ENCODE peak calls at places on chromosomes 2 and 18, in eight cellular contexts. P is cardiac muscle cell, X is tibial nerve, O is neural progenitor cell, V is aorta, S is HCT116, B is NT2/D1, I is transverse colon. Z is an unnamed sample.

GRCh38 chr2:235567842-235568241 is 74.0 kb downstream of the AGAP1 start:
- DNase-seq in P (no peak), X (no peak), O (no peak), V (no peak), S (no peak), B (no peak), I (no peak), Z (no peak)

GRCh38 chr2:69159988-69160387 is 147.0 kb downstream of the ANTXR1 start:
- DNase-seq in P (no peak), X (no peak), O (peak; percentile 14), V (no peak), S (no peak), B (no peak), I (peak; percentile 49), Z (no peak)

GRCh38 chr18:23259701-23260661 is 124.7 kb downstream of the CABLES1 start:
- DNase-seq in P (peak; percentile 93), X (peak; percentile 60), O (peak; percentile 91), V (peak; percentile 93), S (no peak), B (no peak), I (peak; percentile 68), Z (no peak)

GRCh38 chr2:234025475-234025874 is 25.0 kb upstream of the SPP2 start:
- DNase-seq in P (no peak), X (no peak), O (no peak), V (no peak), S (no peak), B (no peak), I (no peak), Z (peak; percentile 39)

GRCh38 chr2:153072077-153072476 is 353.7 kb downstream of the ARL6IP6 start:
- DNase-seq in P (no peak), X (no peak), O (no peak), V (no peak), S (no peak), B (no peak), I (no peak), Z (no peak)

GRCh38 chr2:127085260-127085666 is 21.7 kb downstream of the BIN1 start:
- DNase-seq in P (peak; percentile 65), X (no peak), O (peak; percentile 32), V (no peak), S (no peak), B (no peak), I (peak; percentile 38), Z (no peak)

GRCh38 chr18:58205087-58205779 is 161.2 kb downstream of the NEDD4L start:
- DNase-seq in P (peak; percentile 67), X (no peak), O (no peak), V (no peak), S (no peak), B (no peak), I (no peak), Z (no peak)

GRCh38 chr2:62956646-62957045 is 94.0 kb upstream of the OTX1 start:
- DNase-seq in P (peak; percentile 2), X (no peak), O (no peak), V (no peak), S (no peak), B (no peak), I (no peak), Z (no peak)

GRCh38 chr2:102591646-102592045 is 27.7 kb upstream of the SLC9A2 start:
- DNase-seq in P (no peak), X (no peak), O (no peak), V (no peak), S (no peak), B (no peak), I (no peak), Z (no peak)

GRCh38 chr2:31203916-31204315 is 13.4 kb downstream of the CAPN14 start:
- DNase-seq in P (no peak), X (no peak), O (no peak), V (no peak), S (no peak), B (no peak), I (no peak), Z (no peak)

GRCh38 chr2:74908763-74909444 is 49.5 kb upstream of the POLE4 start:
- DNase-seq in P (peak; percentile 12), X (no peak), O (peak; percentile 50), V (no peak), S (no peak), B (no peak), I (peak; percentile 70), Z (no peak)

GRCh38 chr2:25586726-25587144 is 86.6 kb downstream of the DTNB start:
- DNase-seq in P (no peak), X (no peak), O (peak; percentile 12), V (no peak), S (no peak), B (no peak), I (no peak), Z (no peak)

GRCh38 chr2:58574873-58575272 is 333.7 kb upstream of the FANCL start:
- DNase-seq in P (no peak), X (no peak), O (no peak), V (no peak), S (no peak), B (no peak), I (no peak), Z (no peak)

GRCh38 chr2:48209214-48209885 is 303.1 kb upstream of the FBXO11 start:
- DNase-seq in P (peak; percentile 73), X (peak; percentile 58), O (no peak), V (no peak), S (no peak), B (no peak), I (no peak), Z (no peak)

GRCh38 chr2:239064253-239064652 is 216.4 kb downstream of the TWIST2 start:
- DNase-seq in P (no peak), X (no peak), O (no peak), V (no peak), S (no peak), B (no peak), I (no peak), Z (no peak)

GRCh38 chr2:239061121-239061666 is 213.3 kb downstream of the TWIST2 start:
- DNase-seq in P (no peak), X (no peak), O (no peak), V (no peak), S (no peak), B (no peak), I (no peak), Z (no peak)

GRCh38 chr2:239060676-239061075 is 212.8 kb downstream of the TWIST2 start:
- DNase-seq in P (no peak), X (no peak), O (no peak), V (peak; percentile 43), S (no peak), B (no peak), I (no peak), Z (no peak)

GRCh38 chr2:239061824-239062560 is 214.1 kb downstream of the TWIST2 start:
- DNase-seq in P (no peak), X (no peak), O (no peak), V (no peak), S (no peak), B (no peak), I (peak; percentile 19), Z (no peak)

GRCh38 chr2:239062743-239063142 is 214.9 kb downstream of the TWIST2 start:
- DNase-seq in P (no peak), X (no peak), O (no peak), V (peak; percentile 33), S (no peak), B (no peak), I (no peak), Z (no peak)
- H3K4me1 ChIP-seq in P (no peaks in the 10 kb centered on the region), X (no peaks in the 10 kb centered on the region), O (no peaks in the 10 kb centered on the region), V (no peaks in the 10 kb centered on the region), S (no peaks in the 10 kb centered on the region), B (peaks cover 16% of the 10 kb centered on the region), I (no peaks in the 10 kb centered on the region), Z (no peaks in the 10 kb centered on the region)

GRCh38 chr2:132274000-132274399 is 112.2 kb upstream of the ANKRD30BL start:
- DNase-seq in P (no peak), X (no peak), O (no peak), V (no peak), S (no peak), B (no peak), I (no peak), Z (no peak)

GRCh38 chr2:132278267-132278666 is 116.5 kb upstream of the ANKRD30BL start:
- DNase-seq in P (no peak), X (no peak), O (no peak), V (no peak), S (no peak), B (no peak), I (no peak), Z (no peak)

GRCh38 chr2:132272713-132273112 is 111.0 kb upstream of the ANKRD30BL start:
- DNase-seq in P (no peak), X (no peak), O (no peak), V (no peak), S (no peak), B (no peak), I (no peak), Z (no peak)

GRCh38 chr2:132276571-132276981 is 114.8 kb upstream of the ANKRD30BL start:
- DNase-seq in P (no peak), X (no peak), O (no peak), V (no peak), S (no peak), B (no peak), I (no peak), Z (no peak)

DNA sequence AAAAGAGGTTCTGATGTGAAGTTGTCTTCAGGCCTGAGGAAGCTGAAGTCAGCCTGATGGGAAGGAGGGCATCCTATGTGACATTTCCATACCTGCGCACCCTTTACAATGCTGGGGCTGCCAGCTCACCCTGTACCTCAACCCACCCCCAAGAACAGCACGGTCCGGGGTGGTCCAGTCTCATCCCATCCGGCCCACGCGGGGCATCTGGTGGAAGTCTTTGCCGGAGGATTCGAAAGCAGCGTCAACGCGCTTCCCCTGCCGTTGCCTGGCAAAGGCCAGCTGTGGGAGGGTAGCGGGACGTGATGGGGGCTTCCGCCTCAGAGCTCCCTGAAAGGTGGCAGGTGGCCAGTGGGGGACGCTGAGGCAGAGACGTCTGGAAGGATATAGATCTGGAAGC is 113.6 kb upstream of the ANKRD30BL start:
- DNase-seq in P (no peak), X (no peak), O (no peak), V (no peak), S (no peak), B (no peak), I (no peak), Z (no peak)
- H3K4me3 ChIP-seq in P (no peak overlapping the region), X (no peak overlapping the region), O (no peak overlapping the region), V (no peak overlapping the region), S (no peak overlapping the region), B (no peak overlapping the region), I (no peak overlapping the region), Z (no peak overlapping the region)

GRCh38 chr2:205727174-205727573 is 44.9 kb downstream of the NRP2 start:
- DNase-seq in P (no peak), X (no peak), O (peak; percentile 44), V (no peak), S (no peak), B (no peak), I (no peak), Z (no peak)
- H3K36me3 ChIP-seq in P (peaks cover 34% of the 10 kb centered on the region), X (peaks cover 2% of the 10 kb centered on the region), O (no peaks in the 10 kb centered on the region), V (peaks cover 27% of the 10 kb centered on the region), S (no peaks in the 10 kb centered on the region), B (peaks cover 83% of the 10 kb centered on the region), I (no peaks in the 10 kb centered on the region), Z (no peaks in the 10 kb centered on the region)

DNA sequence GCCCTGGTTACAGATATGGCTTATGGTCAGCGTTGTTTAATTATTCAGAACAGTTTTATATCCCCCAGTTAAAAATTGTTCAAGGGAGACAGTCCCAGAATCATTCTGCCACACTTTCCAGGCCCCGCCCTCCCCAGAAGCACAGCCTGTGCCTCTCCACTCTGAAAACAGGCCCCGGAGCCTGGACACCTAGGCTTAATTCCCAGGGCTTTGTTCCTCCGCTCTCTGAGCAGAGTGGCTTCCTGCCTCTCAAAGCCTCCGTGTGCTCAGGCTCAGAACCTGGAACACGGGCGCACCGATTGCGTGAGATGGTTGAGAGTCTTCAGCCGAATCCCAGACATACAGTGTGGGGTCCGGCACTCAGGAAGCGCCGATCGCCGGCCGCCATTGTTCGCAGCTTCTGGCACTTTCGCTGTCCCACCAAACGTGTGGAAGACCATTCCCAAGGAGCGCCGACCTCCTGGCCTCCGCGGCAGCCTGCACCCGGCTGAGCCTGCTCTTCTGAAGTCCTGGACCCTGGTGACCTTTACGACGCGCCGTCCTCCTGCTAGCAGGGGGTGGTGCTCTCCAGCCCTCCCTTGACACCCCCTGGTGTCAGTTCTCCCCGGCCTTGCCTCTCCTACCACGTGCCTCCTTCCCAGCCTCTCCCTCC is 45.6 kb downstream of the TWIST2 start:
- DNase-seq in P (no peak), X (no peak), O (peak; percentile 49), V (no peak), S (no peak), B (no peak), I (no peak), Z (no peak)
- H3K4me1 ChIP-seq in P (no peaks in the 10 kb centered on the region), X (peaks cover 8% of the 10 kb centered on the region), O (peaks cover 17% of the 10 kb centered on the region), V (no peaks in the 10 kb centered on the region), S (peaks cover 25% of the 10 kb centered on the region), B (peaks cover 36% of the 10 kb centered on the region), I (peaks cover 11% of the 10 kb centered on the region), Z (no peaks in the 10 kb centered on the region)

Z was measured in CD4-positive, alpha-beta memory T cell.